ENCODE peak calls at places on chromosomes 3 and 15, in eight cellular contexts. K is activated CD8-positive, alpha-beta memory T cell treated with anti-CD3 and anti-CD28 coated beads for 4 hours; Q is RWPE1; Y is ureter; O is astrocyte of the hippocampus; F is HCEC 1CT; B is NCI-H446; W is SHP77. E is an unnamed sample.
A peak's percentile ranks its signal among the peaks of the same experiment; 100 is the strongest.

GRCh38 chr3:162087361-162087760 is 590.8 kb downstream of the OTOL1 start:
- DNase-seq in F (no peak), K (no peak), Q (no peak), Y (no peak), W (no peak), B (no peak), O (no peak), E (no peak)

GRCh38 chr3:98025392-98025791 is 9.7 kb downstream of the GABRR3 start:
- DNase-seq in F (no peak), Q (no peak), O (no peak), B (no peak), K (no peak), W (no peak), Y (no peak), E (no peak)

GRCh38 chr3:167711439-167711838 is 23.3 kb downstream of the PDCD10 start:
- DNase-seq in Y (no peak), B (no peak), Q (no peak), O (no peak), W (no peak), F (no peak), K (no peak), E (no peak)

GRCh38 chr3:111572061-111572460 is 23.1 kb downstream of the ZBED2 start:
- DNase-seq in Y (no peak), Q (no peak), W (no peak), O (no peak), B (no peak), K (no peak), F (no peak), E (no peak)

GRCh38 chr15:56869573-56869972 is 48.9 kb upstream of the TCF12 start:
- DNase-seq in B (peak; percentile 52), Y (no peak), K (no peak), O (peak; percentile 17), W (no peak), Q (no peak), F (peak; percentile 17), E (no peak)

GRCh38 chr3:123842711-123843110 is 41.4 kb downstream of the MYLK start:
- DNase-seq in Y (no peak), B (no peak), F (no peak), W (no peak), O (no peak), Q (no peak), K (no peak), E (no peak)

GRCh38 chr3:79154861-79155260 is 612.9 kb downstream of the ROBO1 start:
- DNase-seq in Q (no peak), K (no peak), Y (no peak), F (no peak), O (no peak), B (peak; percentile 84), W (no peak), E (peak; percentile 0)

GRCh38 chr3:113897373-113897777 is 50.4 kb upstream of the ZDHHC23 start:
- DNase-seq in W (no peak), F (no peak), Y (no peak), Q (peak; percentile 32), B (no peak), K (no peak), O (no peak), E (no peak)

GRCh38 chr3:139935071-139935865 is at the start of gene CLSTN2:
- DNase-seq in K (no peak), F (no peak), Q (peak; percentile 32), O (peak; percentile 92), Y (peak; percentile 51), B (peak; percentile 93), W (peak; percentile 32), E (peak; percentile 81)

GRCh38 chr3:110654820-110655522 is 416.6 kb upstream of the NECTIN3 start:
- DNase-seq in Q (no peak), Y (no peak), O (no peak), K (no peak), W (no peak), F (no peak), B (no peak), E (no peak)

GRCh38 chr3:46812237-46812791 is 50.9 kb downstream of the MYL3 start:
- DNase-seq in O (peak; percentile 74), Q (peak; percentile 68), F (no peak), B (peak; percentile 3), K (peak; percentile 43), W (no peak), Y (peak; percentile 67), E (no peak)

GRCh38 chr3:163952499-163952898 is 1125.8 kb downstream of the SI start:
- DNase-seq in F (no peak), B (no peak), O (no peak), W (no peak), Q (no peak), K (no peak), Y (no peak), E (no peak)

GRCh38 chr3:167198949-167199348 is 181.1 kb downstream of the ZBBX start:
- DNase-seq in O (no peak), Q (no peak), W (no peak), Y (no peak), F (no peak), B (no peak), K (no peak), E (no peak)

GRCh38 chr15:23687143-23687470 is at the start of gene NDN:
- DNase-seq in F (no peak), B (peak; percentile 15), Y (no peak), W (no peak), Q (no peak), K (no peak), O (peak; percentile 82), E (no peak)

GRCh38 chr15:93619597-93619996 is 530.6 kb upstream of the RGMA start:
- DNase-seq in Q (no peak), Y (no peak), B (no peak), F (no peak), K (no peak), W (no peak), O (no peak), E (no peak)

GRCh38 chr15:37095993-37096877 is 4.1 kb downstream of the MEIS2 start:
- DNase-seq in K (no peak), B (no peak), F (peak; percentile 43), Q (no peak), Y (no peak), W (no peak), O (peak; percentile 58), E (no peak)

GRCh38 chr15:89774492-89774891 is 1.6 kb upstream of the MESP2 start:
- DNase-seq in Q (peak; percentile 41), O (no peak), B (no peak), Y (no peak), F (no peak), W (no peak), K (no peak), E (no peak)

GRCh38 chr15:58475573-58476524 is 44.1 kb downstream of the LIPC start:
- DNase-seq in O (peak; percentile 85), W (peak; percentile 22), F (peak; percentile 42), Y (no peak), Q (no peak), K (no peak), B (peak; percentile 62), E (peak; percentile 86)

GRCh38 chr15:55522741-55523450 is 14.9 kb upstream of the DNAAF4 start:
- DNase-seq in Y (no peak), W (no peak), K (no peak), B (no peak), F (no peak), Q (no peak), O (no peak), E (no peak)

GRCh38 chr3:46948830-46949671 is 27.5 kb downstream of the CCDC12 start:
- DNase-seq in Q (no peak), O (no peak), B (no peak), F (no peak), Y (no peak), K (no peak), W (no peak), E (no peak)

GRCh38 chr3:129604942-129605592 is 1.4 kb downstream of the PLXND1 start:
- DNase-seq in F (no peak), Q (no peak), W (no peak), B (no peak), O (peak; percentile 78), Y (no peak), K (no peak), E (no peak)

GRCh38 chr3:81713018-81713417 is 48.4 kb downstream of the GBE1 start:
- DNase-seq in Q (no peak), F (no peak), Y (no peak), O (no peak), B (no peak), W (no peak), K (no peak), E (no peak)

GRCh38 chr3:129123314-129124060 is 1.9 kb upstream of the RAB43 start:
- DNase-seq in Q (no peak), W (no peak), K (no peak), F (peak; percentile 71), O (no peak), Y (no peak), B (no peak), E (no peak)

GRCh38 chr3:181859518-181859917 is 147.8 kb downstream of the SOX2 start:
- DNase-seq in B (no peak), K (no peak), O (no peak), W (no peak), Y (no peak), Q (no peak), F (no peak), E (no peak)

GRCh38 chr3:48120223-48120622 is 68.0 kb downstream of the CDC25A start:
- DNase-seq in Y (no peak), W (no peak), B (no peak), Q (no peak), O (no peak), F (no peak), K (no peak), E (no peak)

GRCh38 chr15:57278439-57278838 is 97.9 kb upstream of the CGNL1 start:
- DNase-seq in O (no peak), W (no peak), B (no peak), Q (no peak), Y (no peak), F (no peak), K (no peak), E (no peak)

GRCh38 chr15:62392411-62392810 is 227.3 kb upstream of the C2CD4B start:
- DNase-seq in B (no peak), F (peak; percentile 44), O (peak; percentile 54), W (no peak), Y (no peak), K (no peak), Q (no peak), E (no peak)

GRCh38 chr3:114878119-114878839 is 268.8 kb downstream of the ZBTB20 start:
- DNase-seq in W (peak; percentile 20), F (peak; percentile 79), Y (no peak), O (peak; percentile 18), K (no peak), Q (peak; percentile 10), B (no peak), E (no peak)

GRCh38 chr3:29382399-29382798 is 101.5 kb downstream of the RBMS3 start:
- DNase-seq in K (no peak), W (no peak), B (no peak), O (no peak), F (no peak), Y (no peak), Q (no peak), E (no peak)

GRCh38 chr3:165148901-165149441 is 47.2 kb downstream of the SLITRK3 start:
- DNase-seq in W (no peak), K (no peak), B (no peak), Q (no peak), O (no peak), F (no peak), Y (no peak), E (no peak)

GRCh38 chr15:39549912-39550311 is 31.0 kb upstream of the THBS1 start:
- DNase-seq in W (no peak), Q (no peak), K (no peak), O (no peak), F (no peak), Y (no peak), B (no peak), E (no peak)

GRCh38 chr15:77507151-77507847 is 86.6 kb downstream of the HMG20A start:
- DNase-seq in Y (peak; percentile 72), B (peak; percentile 16), F (no peak), W (no peak), K (no peak), O (peak; percentile 42), Q (peak; percentile 41), E (no peak)

GRCh38 chr15:75347222-75348033 is 589 bp downstream of the NEIL1 start:
- DNase-seq in B (no peak), F (no peak), W (peak; percentile 58), Q (peak; percentile 41), Y (peak; percentile 71), O (peak; percentile 70), K (no peak), E (no peak)

GRCh38 chr15:37767841-37768455 is 166.5 kb upstream of the TMCO5A start:
- DNase-seq in O (no peak), F (peak; percentile 65), Y (no peak), B (no peak), W (no peak), K (no peak), Q (no peak), E (no peak)

E was measured in NCI-H1092.